ENCODE peak calls at places on chromosomes 4 and X, in five cellular contexts. H is GM12878, R is WTC11, Y is K562, C is H1. Z is an unnamed sample.

GRCh38 chr4:52251864-52252263 is 200.8 kb downstream of the SPATA18 start:
- DNase-seq in Y (no peak), H (no peak), R (no peak), C (no peak), Z (no peak)

GRCh38 chr4:173001571-173001970 is 167.0 kb upstream of the GALNT7 start:
- DNase-seq in C (no peak), H (no peak), Y (no peak), R (no peak), Z (no peak)

GRCh38 chr4:6681191-6681590 is 12.5 kb upstream of the S100P start:
- DNase-seq in R (peak; percentile 49), H (no peak), C (no peak), Y (peak; percentile 60), Z (no peak)

GRCh38 chr4:35151816-35152572 is 1092.3 kb downstream of the ARAP2 start:
- DNase-seq in R (peak; percentile 76), C (peak; percentile 7), Y (peak; percentile 12), H (no peak), Z (peak; percentile 32)

GRCh38 chr4:98642991-98643426 is 15.4 kb downstream of the TSPAN5 start:
- DNase-seq in Y (no peak), H (no peak), R (no peak), C (no peak), Z (peak; percentile 66)

GRCh38 chr4:16187455-16187854 is 38.8 kb downstream of the TAPT1 start:
- DNase-seq in H (no peak), R (no peak), C (no peak), Y (no peak), Z (no peak)

GRCh38 chrX:253451-254297 is 27.5 kb upstream of the PLCXD1 start:
- DNase-seq in R (no peak), C (no peak), Y (no peak), H (no peak), Z (no peak)

GRCh38 chrX:97806238-97806637 is 922.5 kb downstream of the RPA4 start:
- DNase-seq in Y (no peak), R (no peak), H (no peak), C (no peak), Z (no peak)

GRCh38 chrX:68018248-68019203 is 414.8 kb downstream of the OPHN1 start:
- DNase-seq in C (peak; percentile 21), H (no peak), R (peak; percentile 66), Y (peak; percentile 23), Z (peak; percentile 28)

GRCh38 chr4:5618051-5619010 is 90.0 kb downstream of the EVC2 start:
- DNase-seq in H (no peak), C (no peak), Y (no peak), R (no peak), Z (no peak)

GRCh38 chrX:626745-627509 is 3.7 kb upstream of the SHOX start:
- DNase-seq in Y (no peak), R (no peak), H (no peak), C (no peak), Z (no peak)

GRCh38 chrX:39613508-39613921 is 484.2 kb downstream of the BCOR start:
- DNase-seq in C (peak; percentile 3), R (peak; percentile 46), H (no peak), Y (no peak), Z (no peak)

GRCh38 chr4:181685911-181686310 is 557.3 kb upstream of the TENM3 start:
- DNase-seq in Y (no peak), H (no peak), C (no peak), R (no peak), Z (no peak)

GRCh38 chr4:16857425-16857824 is 41.0 kb downstream of the LDB2 start:
- DNase-seq in Y (no peak), C (no peak), H (no peak), R (no peak), Z (no peak)

GRCh38 chr4:972651-973424 is 531 bp downstream of the DGKQ start:
- DNase-seq in R (peak; percentile 46), C (no peak), H (no peak), Y (no peak), Z (no peak)

GRCh38 chrX:136708348-136708747 is 60.4 kb downstream of the CD40LG start:
- DNase-seq in R (no peak), H (no peak), Y (peak; percentile 14), C (no peak), Z (no peak)

GRCh38 chrX:2781226-2781571 is 29.4 kb downstream of the XG start:
- DNase-seq in H (no peak), R (no peak), Y (no peak), C (no peak), Z (no peak)

GRCh38 chrX:53160297-53160983 is 64.6 kb downstream of the KDM5C start:
- DNase-seq in H (no peak), R (no peak), C (no peak), Y (no peak), Z (no peak)

GRCh38 chrX:108025954-108026616 is 18.8 kb upstream of the VSIG1 start:
- DNase-seq in H (no peak), R (no peak), Y (no peak), C (no peak), Z (no peak)

GRCh38 chr4:55768291-55768690 is 51.3 kb upstream of the EXOC1L start:
- DNase-seq in R (no peak), H (no peak), Y (peak; percentile 23), C (peak; percentile 15), Z (peak; percentile 20)

GRCh38 chr4:113170818-113171468 is 121.5 kb downstream of the ANK2 start:
- DNase-seq in H (no peak), Y (no peak), C (no peak), R (no peak), Z (peak; percentile 81)

GRCh38 chr4:174365018-174365587 is 81.4 kb downstream of the CEP44 start:
- DNase-seq in C (no peak), Y (peak; percentile 68), R (no peak), H (no peak), Z (peak; percentile 30)

GRCh38 chr4:166323250-166323649 is 450.2 kb downstream of the TLL1 start:
- DNase-seq in R (no peak), C (no peak), Y (no peak), H (no peak), Z (no peak)

GRCh38 chr4:166318810-166319525 is 445.9 kb downstream of the TLL1 start:
- DNase-seq in Y (no peak), R (no peak), C (no peak), H (no peak), Z (no peak)

GRCh38 chr4:166324321-166324720 is 451.3 kb downstream of the TLL1 start:
- DNase-seq in Y (peak; percentile 0), C (no peak), H (no peak), R (peak; percentile 61), Z (peak; percentile 38)
- TF ChIP-seq ATF2 in Y (no peak), C (no peak), H (no peak), R (no peak), Z (no peak)

GRCh38 chr4:85741921-85742591 is 267.1 kb downstream of the ARHGAP24 start:
- DNase-seq in Y (peak; percentile 64), H (no peak), R (no peak), C (no peak), Z (no peak)

GRCh38 chr4:85744950-85745349 is 270.0 kb downstream of the ARHGAP24 start:
- DNase-seq in C (no peak), H (no peak), R (no peak), Y (no peak), Z (no peak)

GRCh38 chr4:85740431-85740861 is 265.5 kb downstream of the ARHGAP24 start:
- DNase-seq in C (no peak), Y (no peak), R (no peak), H (no peak), Z (no peak)

GRCh38 chr4:85738721-85739120 is 263.8 kb downstream of the ARHGAP24 start:
- DNase-seq in Y (no peak), C (no peak), R (no peak), H (no peak), Z (no peak)

DNA sequence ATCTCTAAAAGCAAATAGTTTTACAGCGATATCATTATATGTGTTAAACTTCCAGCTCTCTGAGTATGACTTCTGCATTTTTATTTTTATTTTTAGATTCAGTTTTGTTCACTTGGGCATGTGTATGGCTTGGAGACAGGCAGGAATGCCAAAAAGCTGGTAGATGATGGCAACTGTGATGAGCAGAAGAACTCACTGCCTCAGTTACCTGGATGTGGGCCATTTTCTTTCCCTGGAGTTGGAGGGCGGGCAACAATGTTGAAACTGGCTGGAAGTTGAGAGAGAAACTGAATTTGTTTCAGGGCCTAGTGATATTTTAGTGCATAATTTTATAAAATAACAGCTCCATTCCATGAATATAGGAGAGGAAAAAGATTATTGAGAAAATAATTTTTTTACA is 266.5 kb downstream of the ARHGAP24 start:
- DNase-seq in R (no peak), H (no peak), C (no peak), Y (no peak), Z (no peak)
- TF ChIP-seq ATF2 in R (no peak), H (no peak), C (no peak), Y (no peak), Z (no peak)

DNA sequence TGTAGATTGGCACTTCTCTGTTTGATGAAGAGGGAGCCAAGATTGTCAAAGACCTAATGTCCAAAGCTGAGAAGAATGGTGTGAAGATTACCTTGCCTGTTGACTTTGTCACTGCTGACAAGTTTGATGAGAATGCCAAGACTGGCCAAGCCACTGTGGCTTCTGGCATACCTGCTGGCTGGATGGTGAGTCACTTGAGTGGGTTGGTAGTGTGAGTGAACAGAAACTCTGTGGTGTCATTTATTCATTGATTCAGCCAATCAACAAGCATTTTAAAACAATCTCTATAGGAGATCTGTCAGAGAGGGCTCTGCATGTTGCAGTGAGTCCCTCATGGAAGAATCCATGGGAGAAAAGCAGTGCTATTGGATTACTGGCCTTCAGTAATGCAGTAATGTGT is 16.3 kb downstream of the TAF9B start:
- DNase-seq in R (no peak), H (no peak), Y (no peak), C (no peak), Z (no peak)
- TF ChIP-seq ATF2 in R (no peak), H (no peak), Y (no peak), C (no peak), Z (no peak)

GRCh38 chr4:74473155-74473811 is 28.3 kb downstream of the AREG start:
- DNase-seq in Y (no peak), H (no peak), R (no peak), C (no peak), Z (peak; percentile 62)

GRCh38 chr4:74475946-74476345 is 31.0 kb downstream of the AREG start:
- DNase-seq in H (no peak), Y (no peak), R (no peak), C (no peak), Z (no peak)

GRCh38 chr4:74479009-74479408 is 34.1 kb downstream of the AREG start:
- DNase-seq in H (no peak), R (no peak), Y (no peak), C (no peak), Z (peak; percentile 94)

GRCh38 chr4:74471228-74471627 is 26.3 kb downstream of the AREG start:
- DNase-seq in H (no peak), R (no peak), Y (no peak), C (no peak), Z (no peak)

DNA sequence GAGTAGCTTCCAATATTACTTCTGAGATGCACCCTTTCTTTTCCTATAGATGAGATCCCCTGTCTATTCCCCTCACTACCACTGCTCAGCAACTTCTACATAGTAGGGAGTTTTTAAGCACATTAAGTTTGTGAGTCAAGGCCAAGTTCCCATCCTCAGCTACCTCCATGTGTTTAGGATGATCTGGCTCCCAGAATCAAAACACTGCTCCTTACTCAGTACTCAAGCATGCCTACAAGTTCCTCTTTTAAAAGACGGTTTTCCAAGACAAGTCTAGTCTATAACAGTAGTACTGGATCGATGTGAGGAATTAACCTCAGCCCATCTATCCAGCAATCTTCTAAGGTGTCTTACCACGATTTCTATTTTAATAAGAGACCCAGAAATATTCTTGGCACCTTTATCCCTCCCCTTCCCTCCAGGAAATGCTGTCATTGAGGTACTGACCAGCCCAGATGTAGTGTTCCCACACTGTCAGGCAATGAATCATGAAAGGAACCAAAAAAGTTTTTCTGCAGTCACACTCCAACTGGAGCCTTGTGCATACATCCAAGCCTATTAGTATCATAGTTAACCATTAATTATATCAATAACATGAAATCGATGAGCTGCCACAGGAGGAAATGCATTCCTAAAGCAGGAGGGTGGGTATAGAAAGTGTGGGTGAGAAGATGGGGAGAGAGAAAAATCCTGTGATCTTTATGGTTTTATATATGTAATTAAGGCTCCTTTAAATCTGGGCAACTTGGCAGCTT is 29.6 kb downstream of the AREG start:
- DNase-seq in C (no peak), R (no peak), Y (no peak), H (no peak), Z (no peak)
- TF ChIP-seq ATF2 in C (no peak), R (no peak), Y (no peak), H (no peak), Z (no peak)